ENCODE peak calls at places on chromosomes 3 and 15, in five cellular contexts. B, I, T, Y and U are unnamed samples.

GRCh38 chr3:139930201-139930600 is 4.8 kb upstream of the CLSTN2 start:
- DNase-seq in B (peak; percentile 80), I (no peak), T (no peak), Y (no peak), U (no peak)

GRCh38 chr3:186849392-186849975 is 7.0 kb downstream of the ADIPOQ start:
- DNase-seq in B (peak; percentile 44), I (no peak), T (peak; percentile 31), Y (peak; percentile 43), U (peak; percentile 62)

GRCh38 chr3:184549793-184550585 is 11.6 kb upstream of the EPHB3 start:
- DNase-seq in B (no peak), I (no peak), T (no peak), Y (no peak), U (no peak)

GRCh38 chr15:65916664-65917406 is 47.5 kb downstream of the RAB11A start:
- DNase-seq in B (peak; percentile 50), I (peak; percentile 85), T (peak; percentile 92), Y (peak; percentile 64), U (peak; percentile 85)

GRCh38 chr15:100934166-100934565 is 15.0 kb downstream of the LRRK1 start:
- DNase-seq in B (no peak), I (no peak), T (no peak), Y (no peak), U (no peak)

GRCh38 chr3:12995389-12996180 is 77.6 kb downstream of the IQSEC1 start:
- DNase-seq in B (no peak), I (no peak), T (no peak), Y (no peak), U (no peak)

GRCh38 chr3:154131850-154132249 is 10.7 kb downstream of the ARHGEF26 start:
- DNase-seq in B (no peak), I (no peak), T (no peak), Y (no peak), U (no peak)

GRCh38 chr3:85525264-85525663 is 566.5 kb downstream of the CADM2 start:
- DNase-seq in B (no peak), I (no peak), T (no peak), Y (no peak), U (no peak)

GRCh38 chr15:76169792-76170425 is 110.1 kb downstream of the TMEM266 start:
- DNase-seq in B (no peak), I (peak; percentile 37), T (no peak), Y (no peak), U (no peak)

GRCh38 chr3:112059497-112059896 is 25.0 kb downstream of the TMPRSS7 start:
- DNase-seq in B (no peak), I (no peak), T (no peak), Y (no peak), U (no peak)

GRCh38 chr3:121998030-121998580 is 23.9 kb downstream of the ILDR1 start:
- DNase-seq in B (peak; percentile 90), I (peak; percentile 34), T (no peak), Y (no peak), U (peak; percentile 54)

GRCh38 chr15:75661041-75661778 is 13.5 kb downstream of the SNX33 start:
- DNase-seq in B (peak; percentile 93), I (peak; percentile 93), T (peak; percentile 89), Y (peak; percentile 38), U (peak; percentile 97)

GRCh38 chr3:182909318-182910040 is 70.9 kb downstream of the DCUN1D1 start:
- DNase-seq in B (peak; percentile 30), I (no peak), T (no peak), Y (no peak), U (peak; percentile 36)

GRCh38 chr3:84946240-84946639 is 12.5 kb upstream of the CADM2 start:
- DNase-seq in B (no peak), I (no peak), T (no peak), Y (no peak), U (peak; percentile 50)

GRCh38 chr3:50003766-50004278 is 63.9 kb downstream of the RBM6 start:
- DNase-seq in B (no peak), I (no peak), T (no peak), Y (no peak), U (no peak)

GRCh38 chr15:28911295-28911979 is 25.7 kb downstream of the APBA2 start:
- DNase-seq in B (no peak), I (no peak), T (peak; percentile 28), Y (no peak), U (no peak)